ENCODE peak calls at places on chromosome 14, in nine cellular contexts. B, T, G, Q, C, D, J, A and W are unnamed samples.
A peak's percentile ranks its signal among the peaks of the same experiment; 100 is the strongest.

GRCh38 chr14:74906923-74907620 is 16.0 kb downstream of the RPS6KL1 start:
- DNase-seq in T (no peak), J (no peak), D (no peak), C (no peak), B (no peak), G (no peak), Q (no peak), A (no peak), W (no peak)

GRCh38 chr14:51089278-51089677 is 5.6 kb downstream of the TRIM9 start:
- DNase-seq in Q (no peak), J (no peak), C (no peak), D (no peak), B (no peak), G (no peak), A (no peak), T (no peak), W (no peak)

GRCh38 chr14:20434701-20435453 is 1.1 kb downstream of the KLHL33 start:
- DNase-seq in C (no peak), D (peak; percentile 26), J (no peak), A (no peak), Q (no peak), G (no peak), T (no peak), B (no peak), W (no peak)

GRCh38 chr14:50082784-50083466 is 33.4 kb downstream of the VCPKMT start:
- DNase-seq in J (no peak), T (no peak), A (no peak), B (no peak), D (peak; percentile 77), G (peak; percentile 94), Q (no peak), C (no peak), W (peak; percentile 64)

GRCh38 chr14:65377576-65377975 is 35.0 kb upstream of the FUT8 start:
- DNase-seq in Q (no peak), T (no peak), C (no peak), G (peak; percentile 25), J (no peak), B (no peak), D (no peak), A (no peak), W (no peak)

GRCh38 chr14:95264271-95264973 is 55.3 kb downstream of the CLMN start:
- DNase-seq in T (no peak), A (no peak), J (no peak), D (no peak), C (no peak), B (no peak), G (no peak), Q (no peak), W (no peak)

GRCh38 chr14:23034498-23035302 is at the start of gene PSMB5:
- DNase-seq in D (peak; percentile 96), T (peak; percentile 95), G (peak; percentile 96), B (no peak), C (no peak), Q (peak; percentile 92), A (peak; percentile 82), J (peak; percentile 94), W (peak; percentile 73)

GRCh38 chr14:76826122-76826521 is at the start of gene LRRC74A:
- DNase-seq in A (no peak), D (no peak), B (no peak), C (no peak), J (no peak), Q (no peak), T (no peak), G (no peak), W (no peak)

GRCh38 chr14:93936245-93936644 is 9.1 kb downstream of the FAM181A start:
- DNase-seq in T (no peak), Q (no peak), A (no peak), J (no peak), D (peak; percentile 50), G (no peak), B (peak; percentile 66), C (peak; percentile 23), W (no peak)

GRCh38 chr14:24775919-24776318 is 141.9 kb upstream of the GZMB start:
- DNase-seq in T (no peak), D (no peak), B (no peak), G (no peak), Q (no peak), J (no peak), C (peak; percentile 9), A (no peak), W (no peak)

GRCh38 chr14:90534091-90534837 is 137.4 kb downstream of the CALM1 start:
- DNase-seq in C (no peak), B (no peak), A (no peak), T (no peak), G (no peak), J (peak; percentile 32), Q (no peak), D (peak; percentile 77), W (no peak)

GRCh38 chr14:65000868-65001600 is 14.3 kb downstream of the FNTB start:
- DNase-seq in Q (no peak), J (no peak), D (peak; percentile 32), A (no peak), C (no peak), G (no peak), T (no peak), B (no peak), W (no peak)

GRCh38 chr14:60561845-60562746 is 53.1 kb downstream of the SIX6 start:
- DNase-seq in J (peak; percentile 52), A (no peak), G (peak; percentile 33), D (peak; percentile 81), B (peak; percentile 65), C (peak; percentile 61), T (peak; percentile 73), Q (peak; percentile 91), W (no peak)

GRCh38 chr14:79369359-79370332 is 841.7 kb downstream of the DIO2 start:
- DNase-seq in D (peak; percentile 89), B (no peak), A (no peak), C (peak; percentile 33), J (peak; percentile 14), T (no peak), Q (peak; percentile 65), G (no peak), W (no peak)

GRCh38 chr14:75306917-75307699 is 28.5 kb downstream of the FOS start:
- DNase-seq in G (peak; percentile 61), B (peak; percentile 10), C (peak; percentile 48), T (no peak), Q (no peak), J (no peak), D (no peak), A (no peak), W (no peak)

GRCh38 chr14:66508846-66509621 is 1.1 kb downstream of the GPHN start:
- DNase-seq in Q (no peak), T (no peak), D (peak; percentile 48), C (peak; percentile 46), G (peak; percentile 44), J (peak; percentile 59), B (peak; percentile 2), A (no peak), W (peak; percentile 4)

GRCh38 chr14:105387530-105387922 is 10.8 kb upstream of the TEX22 start:
- DNase-seq in G (no peak), A (no peak), D (no peak), J (no peak), Q (no peak), T (no peak), B (no peak), C (no peak), W (no peak)

GRCh38 chr14:34699873-34700621 is 14.3 kb downstream of the CFL2 start:
- DNase-seq in C (peak; percentile 90), T (peak; percentile 56), A (no peak), J (no peak), Q (peak; percentile 86), B (no peak), D (peak; percentile 81), G (no peak), W (no peak)

GRCh38 chr14:71076472-71076871 is 169.2 kb downstream of the PCNX1 start:
- DNase-seq in J (no peak), G (no peak), T (no peak), A (no peak), B (no peak), D (no peak), Q (no peak), C (no peak), W (no peak)

GRCh38 chr14:99475179-99475578 is 5.5 kb downstream of the SETD3 start:
- DNase-seq in C (no peak), T (peak; percentile 91), B (no peak), A (no peak), J (peak; percentile 35), G (no peak), Q (no peak), D (peak; percentile 42), W (no peak)

GRCh38 chr14:66746316-66747006 is 238.5 kb downstream of the GPHN start:
- DNase-seq in D (peak; percentile 66), Q (peak; percentile 27), B (no peak), A (no peak), J (peak; percentile 75), C (peak; percentile 18), G (peak; percentile 17), T (peak; percentile 67), W (no peak)

GRCh38 chr14:61285364-61285763 is 4.2 kb upstream of the TMEM30B start:
- DNase-seq in C (no peak), G (no peak), B (no peak), J (no peak), Q (no peak), A (no peak), T (peak; percentile 28), D (no peak), W (no peak)

GRCh38 chr14:67762051-67762450 is 54.3 kb downstream of the ZFYVE26 start:
- DNase-seq in G (no peak), D (no peak), A (no peak), T (no peak), B (no peak), Q (no peak), C (no peak), J (peak; percentile 71), W (no peak)

GRCh38 chr14:30621354-30621953 is 665 bp upstream of the SCFD1 start:
- DNase-seq in J (no peak), Q (no peak), C (no peak), G (peak; percentile 15), D (no peak), B (no peak), A (no peak), T (no peak), W (no peak)

GRCh38 chr14:73502017-73502619 is 11.4 kb downstream of the RIOX1 start:
- DNase-seq in A (no peak), C (no peak), T (peak; percentile 17), B (no peak), J (no peak), Q (no peak), D (peak; percentile 18), G (no peak), W (no peak)

GRCh38 chr14:23454445-23454856 is 15.1 kb upstream of the NGDN start:
- DNase-seq in J (no peak), C (no peak), G (no peak), T (no peak), B (no peak), D (no peak), A (no peak), Q (no peak), W (no peak)

GRCh38 chr14:85415015-85415712 is 114.8 kb upstream of the FLRT2 start:
- DNase-seq in G (no peak), A (no peak), T (peak; percentile 67), C (peak; percentile 10), Q (peak; percentile 82), B (peak; percentile 23), D (peak; percentile 74), J (no peak), W (no peak)

GRCh38 chr14:54120260-54120659 is 163.6 kb upstream of the BMP4 start:
- DNase-seq in B (no peak), T (no peak), G (no peak), Q (no peak), J (no peak), D (peak; percentile 31), C (peak; percentile 23), A (no peak), W (no peak)

GRCh38 chr14:69625299-69626131 is 14.1 kb downstream of the SUSD6 start:
- DNase-seq in D (peak; percentile 11), J (no peak), C (no peak), G (peak; percentile 87), T (no peak), A (peak; percentile 55), Q (no peak), B (no peak), W (peak; percentile 43)

GRCh38 chr14:88005978-88006851 is 1.3 kb downstream of the GPR65 start:
- DNase-seq in G (peak; percentile 94), C (no peak), D (peak; percentile 10), Q (no peak), J (no peak), T (no peak), B (no peak), A (peak; percentile 20), W (peak; percentile 31)

GRCh38 chr14:41636492-41637392 is 30.1 kb downstream of the LRFN5 start:
- DNase-seq in B (no peak), J (no peak), G (no peak), A (no peak), Q (no peak), D (peak; percentile 7), T (no peak), C (no peak), W (no peak)